ENCODE peak calls at places on chromosomes 16 and 17, in five cellular contexts. K is choroid plexus epithelial cell, H is Calu3, D is kidney epithelial cell, N is OCI-LY7. W is an unnamed sample.

GRCh38 chr17:35428229-35428628 is 4.1 kb downstream of the SLFN12 start:
- DNase-seq in D (no peak), N (no peak), K (no peak), H (no peak), W (no peak)

GRCh38 chr17:2347805-2348685 is 10.7 kb downstream of the SGSM2 start:
- DNase-seq in H (peak), D (peak), N (no peak), K (peak), W (peak)

GRCh38 chr17:57823469-57824401 is 26.1 kb downstream of the MRPS23 start:
- DNase-seq in H (no peak), D (no peak), K (peak), N (no peak), W (no peak)

GRCh38 chr17:47987240-47987835 is 16.4 kb downstream of the CDK5RAP3 start:
- DNase-seq in D (no peak), H (no peak), N (no peak), K (no peak), W (no peak)

GRCh38 chr16:9302102-9302501 is 210.7 kb downstream of the HAPSTR1 start:
- DNase-seq in N (no peak), H (no peak), K (no peak), D (no peak), W (no peak)

GRCh38 chr17:57004944-57005579 is 27.1 kb downstream of the SCPEP1 start:
- DNase-seq in K (no peak), H (peak), N (peak), D (no peak), W (no peak)

GRCh38 chr17:50346313-50347086 is 574 bp downstream of the XYLT2 start:
- DNase-seq in H (peak), D (no peak), K (no peak), N (no peak), W (no peak)

GRCh38 chr17:73389411-73389810 is 77.6 kb upstream of the CDC42EP4 start:
- DNase-seq in K (no peak), D (no peak), H (no peak), N (no peak), W (no peak)

GRCh38 chr16:74813109-74813641 is 38.6 kb upstream of the FA2H start:
- DNase-seq in K (peak), N (peak), H (peak), D (peak), W (peak)

GRCh38 chr17:78644971-78645370 is 67.8 kb upstream of the DNAH17 start:
- DNase-seq in D (no peak), K (no peak), N (no peak), H (no peak), W (no peak)

GRCh38 chr17:37233001-37233400 is 142.8 kb upstream of the C17orf78 start:
- DNase-seq in D (no peak), H (no peak), K (no peak), N (no peak), W (no peak)

GRCh38 chr17:76820039-76820438 is 48.2 kb upstream of the MGAT5B start:
- DNase-seq in K (no peak), D (no peak), N (peak), H (no peak), W (no peak)

GRCh38 chr16:14284930-14285541 is 213.9 kb downstream of the MRTFB start:
- DNase-seq in H (peak), D (no peak), N (peak), K (peak), W (peak)

GRCh38 chr16:86874141-86874540 is 295.8 kb downstream of the FOXL1 start:
- DNase-seq in H (peak), N (peak), K (peak), D (no peak), W (no peak)

GRCh38 chr16:76910931-76911330 is 280.1 kb upstream of the MON1B start:
- DNase-seq in D (no peak), H (no peak), K (peak), N (no peak), W (peak)

GRCh38 chr17:17971431-17972125 is 622 bp downstream of the TOM1L2 start:
- DNase-seq in N (no peak), D (no peak), K (no peak), H (peak), W (no peak)

GRCh38 chr17:40452074-40452787 is 9.0 kb downstream of the IGFBP4 start:
- DNase-seq in H (peak), K (peak), N (no peak), D (no peak), W (no peak)

GRCh38 chr16:21698169-21699032 is 34.6 kb downstream of the OTOA start:
- DNase-seq in K (no peak), N (no peak), H (no peak), D (no peak), W (no peak)

GRCh38 chr17:18315498-18316360 is 636 bp downstream of the SMCR8 start:
- DNase-seq in H (no peak), N (peak), D (no peak), K (peak), W (no peak)

GRCh38 chr16:50289950-50290764 is 23.8 kb downstream of the ADCY7 start:
- DNase-seq in D (no peak), N (no peak), H (no peak), K (no peak), W (no peak)

GRCh38 chr16:1469693-1470201 is 5.1 kb downstream of the CLCN7 start:
- DNase-seq in D (peak), H (no peak), N (no peak), K (no peak), W (no peak)

GRCh38 chr17:27236710-27237315 is 57.1 kb upstream of the WSB1 start:
- DNase-seq in D (peak), N (peak), H (peak), K (peak), W (peak)

GRCh38 chr16:68644715-68645493 is at the start of gene CDH3:
- DNase-seq in D (no peak), N (no peak), H (peak), K (no peak), W (no peak)

GRCh38 chr17:66283296-66283934 is 19.0 kb upstream of the PRKCA start:
- DNase-seq in H (no peak), N (no peak), K (no peak), D (no peak), W (no peak)

GRCh38 chr16:49564577-49565224 is 191.1 kb downstream of the C16orf78 start:
- DNase-seq in D (no peak), N (no peak), H (no peak), K (peak), W (no peak)

GRCh38 chr17:58092797-58093385 is 9.7 kb downstream of the DYNLL2 start:
- DNase-seq in H (no peak), K (no peak), N (no peak), D (no peak), W (no peak)

GRCh38 chr17:68204736-68205135 is 43.1 kb upstream of the AMZ2 start:
- DNase-seq in N (peak), K (no peak), H (no peak), D (no peak), W (no peak)

GRCh38 chr16:67530013-67530939 is 1.6 kb downstream of the RIPOR1 start:
- DNase-seq in D (peak), K (peak), N (peak), H (peak), W (no peak)

GRCh38 chr17:4230142-4230541 is 33.6 kb downstream of the ANKFY1 start:
- DNase-seq in D (peak), H (no peak), N (no peak), K (peak), W (peak)

GRCh38 chr17:6425407-6425806 is 9.5 kb downstream of the AIPL1 start:
- DNase-seq in D (no peak), K (no peak), H (no peak), N (no peak), W (no peak)

GRCh38 chr16:67652578-67653130 is 7.4 kb downstream of the ACD start:
- DNase-seq in K (no peak), H (peak), N (no peak), D (no peak), W (no peak)

GRCh38 chr17:77482375-77483127 is 341.8 kb downstream of the SEC14L1 start:
- DNase-seq in D (no peak), H (no peak), N (no peak), K (no peak), W (no peak)

GRCh38 chr17:17613708-17614114 is 22.2 kb upstream of the PEMT start:
- DNase-seq in H (peak), K (peak), D (peak), N (peak), W (peak)

GRCh38 chr17:69431835-69432234 is 17.3 kb downstream of the MAP2K6 start:
- DNase-seq in H (no peak), N (no peak), D (no peak), K (no peak), W (no peak)

DNA sequence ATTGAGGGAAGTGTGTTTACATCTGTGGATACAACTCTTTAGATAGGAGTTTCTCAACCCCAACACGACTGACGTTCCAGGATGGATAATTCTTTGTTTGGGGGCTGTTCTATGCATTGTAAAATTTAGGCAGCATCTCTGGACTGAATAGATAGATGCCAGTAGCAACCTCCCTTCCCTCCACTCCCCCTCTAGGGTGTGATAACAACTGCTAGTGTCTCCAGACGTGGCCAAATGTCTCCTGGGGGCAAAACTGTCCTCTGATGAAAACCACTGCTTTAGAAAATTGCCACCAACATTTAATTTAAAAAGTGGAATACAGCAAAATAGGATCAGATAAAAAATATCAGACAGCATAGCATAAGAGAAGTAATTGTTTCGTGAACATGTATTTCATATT is 79.9 kb downstream of the HS3ST3A1 start:
- DNase-seq in K (no peak), N (no peak), H (no peak), D (no peak), W (no peak)
- TF ChIP-seq CTCF in K (no peak), N (no peak), H (no peak), D (no peak), W (no peak)

GRCh38 chr16:30378236-30379164 is 3.9 kb downstream of the SEPTIN1 start:
- DNase-seq in H (peak), N (peak), K (peak), D (peak), W (peak)
- TF ChIP-seq CTCF in H (peak), N (no peak), K (peak), D (peak), W (peak)

DNA sequence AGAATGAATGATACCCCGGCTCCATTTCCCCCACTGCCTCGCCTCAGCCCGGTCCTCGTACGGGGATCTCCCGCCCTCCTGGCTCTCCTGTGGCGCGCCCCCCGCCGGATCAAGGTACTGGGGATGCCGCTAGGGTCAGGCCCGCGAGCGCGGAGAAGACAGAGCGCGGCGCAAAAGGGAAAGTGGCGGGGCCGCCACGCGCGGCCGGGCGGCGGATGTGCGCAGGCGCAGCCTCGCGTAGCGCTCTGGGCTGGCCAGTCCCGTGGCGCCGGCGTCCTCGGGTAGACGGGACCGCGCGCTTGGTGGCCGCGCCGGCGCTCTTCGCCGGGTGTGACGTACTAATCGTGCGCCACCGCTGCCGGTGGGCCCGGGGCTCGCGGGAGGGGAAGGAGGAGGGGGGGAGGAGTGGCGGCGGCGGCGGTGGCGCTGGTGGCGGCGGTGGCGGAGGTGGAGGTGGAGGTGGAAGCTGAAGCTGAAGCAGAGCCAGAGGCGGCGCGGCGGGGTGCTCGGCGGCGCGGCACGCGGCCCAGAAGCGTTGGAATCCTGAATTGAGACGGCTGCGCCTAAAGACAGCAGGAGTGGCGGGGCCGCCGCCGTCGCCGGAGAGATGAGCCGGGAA is at the start of gene SENP3:
- DNase-seq in K (peak), D (no peak), H (peak), N (peak), W (peak)
- TF ChIP-seq CTCF in K (no peak), D (no peak), H (no peak), N (no peak), W (no peak)

DNA sequence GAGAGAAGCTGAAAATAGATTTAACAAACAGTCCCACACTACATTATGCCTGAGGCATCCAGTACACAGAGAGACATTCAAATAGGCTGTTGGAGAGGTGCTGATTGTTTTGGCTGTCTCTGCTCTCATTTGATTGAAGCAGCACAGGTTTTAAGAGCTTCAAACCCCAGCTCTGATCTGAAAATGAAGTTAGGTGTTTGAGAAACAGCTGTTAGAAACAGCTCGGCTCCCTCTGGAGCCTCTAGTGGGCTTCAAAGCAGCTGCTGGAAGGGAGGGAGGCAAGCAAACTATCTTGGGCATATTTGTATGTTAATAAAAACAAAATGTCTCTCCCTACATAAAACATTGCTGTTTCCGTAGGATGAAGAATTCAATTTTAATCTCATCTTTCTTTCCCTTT is 607.3 kb upstream of the GOT2 start:
- DNase-seq in D (no peak), N (no peak), H (no peak), K (peak), W (no peak)
- TF ChIP-seq CTCF in D (peak), N (no peak), H (no peak), K (peak), W (no peak)

DNA sequence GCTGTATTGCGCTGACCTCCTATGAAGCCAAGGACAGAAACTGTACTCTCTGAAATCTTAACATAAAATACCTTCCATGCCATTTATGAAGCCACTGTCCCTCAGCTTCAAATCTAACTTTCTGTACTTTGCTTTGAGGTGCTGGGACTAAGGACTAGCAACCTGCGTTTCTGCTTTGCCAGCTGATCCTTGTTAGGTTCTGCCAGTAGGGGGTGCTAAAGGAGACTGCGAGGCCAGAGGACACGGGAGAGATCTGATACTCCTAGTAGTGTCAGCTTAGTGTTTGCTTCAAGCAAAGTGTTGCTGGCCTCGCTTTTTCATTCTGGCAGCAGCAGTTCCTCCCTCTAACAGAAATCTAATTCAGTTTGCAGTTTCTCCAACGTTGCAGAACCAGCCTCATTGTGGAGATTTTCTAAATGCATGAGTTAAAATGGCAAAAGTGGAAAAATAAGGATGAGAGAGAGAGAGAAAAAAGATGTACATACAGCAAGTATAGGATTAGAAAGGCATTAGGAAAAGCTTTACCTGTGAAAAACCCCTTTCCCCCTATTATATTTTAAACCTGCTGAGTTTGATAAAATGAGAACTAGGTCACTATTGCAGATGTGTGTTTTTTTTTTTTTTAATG is 297.5 kb downstream of the CA10 start:
- DNase-seq in H (peak), N (peak), K (peak), D (no peak), W (no peak)
- TF ChIP-seq CTCF in H (peak), N (peak), K (peak), D (peak), W (no peak)

W was measured in AG09319.